ENCODE peak calls at places on chromosome 2, in four cellular contexts. H is AG09309, O is choroid plexus epithelial cell, I is heart left ventricle. Y is an unnamed sample.

GRCh38 chr2:232979871-232980461 is 33.1 kb downstream of the NGEF start:
- DNase-seq in H (peak), O (peak), I (no peak), Y (peak)

GRCh38 chr2:39437522-39438296 is 624 bp upstream of the MAP4K3 start:
- DNase-seq in H (no peak), O (peak), I (peak), Y (peak)

GRCh38 chr2:241507430-241508239 is 749 bp downstream of the STK25 start:
- DNase-seq in H (no peak), O (peak), I (peak), Y (peak)

GRCh38 chr2:176514276-176514675 is 245.0 kb downstream of the MTX2 start:
- DNase-seq in H (no peak), O (no peak), I (no peak), Y (no peak)

GRCh38 chr2:133598769-133599168 is 30.5 kb upstream of the NCKAP5 start:
- DNase-seq in H (no peak), O (no peak), I (no peak), Y (no peak)

GRCh38 chr2:105417789-105418475 is 19.1 kb upstream of the FHL2 start:
- DNase-seq in H (no peak), O (peak), I (no peak), Y (peak)

GRCh38 chr2:188788621-188789020 is 185.6 kb upstream of the COL3A1 start:
- DNase-seq in H (no peak), O (peak), I (no peak), Y (peak)

GRCh38 chr2:226556050-226556449 is 243.6 kb downstream of the IRS1 start:
- DNase-seq in H (no peak), O (no peak), I (no peak), Y (no peak)

GRCh38 chr2:109378682-109379081 is 235.1 kb downstream of the SEPTIN10 start:
- DNase-seq in H (no peak), O (no peak), I (no peak), Y (no peak)

GRCh38 chr2:64023485-64024258 is 4.4 kb upstream of the VPS54 start:
- DNase-seq in H (no peak), O (no peak), I (no peak), Y (peak)

GRCh38 chr2:169221745-169222369 is 140.5 kb downstream of the LRP2 start:
- DNase-seq in H (no peak), O (peak), I (no peak), Y (no peak)
- TF ChIP-seq CTCF in H (peak), O (peak), I (peak), Y (peak)

GRCh38 chr2:216619411-216620393 is 13.5 kb upstream of the IGFBP2 start:
- DNase-seq in H (no peak), O (peak), I (no peak), Y (peak)
- H3K4me3 ChIP-seq in H (no peak), O (no peak), I (no peak), Y (no peak)

DNA sequence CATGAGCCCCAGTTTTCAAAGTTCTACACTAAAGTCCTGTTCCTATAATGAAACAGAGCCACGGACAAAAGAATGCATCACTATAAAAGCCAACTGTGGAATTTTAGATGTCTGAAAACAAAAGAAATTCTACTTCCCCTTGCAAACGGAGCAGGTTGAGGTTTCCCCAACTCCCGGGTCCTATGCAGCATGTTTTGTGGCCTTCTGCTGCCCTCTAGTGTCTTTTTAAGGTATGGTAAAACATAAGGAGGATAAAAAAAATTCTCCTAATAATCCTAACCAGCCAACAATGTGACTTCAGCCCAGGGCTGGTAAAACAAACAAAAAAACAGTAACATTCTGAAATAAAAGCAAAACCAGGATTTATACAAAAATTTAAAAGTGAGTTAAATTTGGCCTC is 539.5 kb downstream of the NRXN1 start:
- DNase-seq in H (peak), O (peak), I (no peak), Y (peak)
- TF ChIP-seq CTCF in H (peak), O (peak), I (peak), Y (peak)

DNA sequence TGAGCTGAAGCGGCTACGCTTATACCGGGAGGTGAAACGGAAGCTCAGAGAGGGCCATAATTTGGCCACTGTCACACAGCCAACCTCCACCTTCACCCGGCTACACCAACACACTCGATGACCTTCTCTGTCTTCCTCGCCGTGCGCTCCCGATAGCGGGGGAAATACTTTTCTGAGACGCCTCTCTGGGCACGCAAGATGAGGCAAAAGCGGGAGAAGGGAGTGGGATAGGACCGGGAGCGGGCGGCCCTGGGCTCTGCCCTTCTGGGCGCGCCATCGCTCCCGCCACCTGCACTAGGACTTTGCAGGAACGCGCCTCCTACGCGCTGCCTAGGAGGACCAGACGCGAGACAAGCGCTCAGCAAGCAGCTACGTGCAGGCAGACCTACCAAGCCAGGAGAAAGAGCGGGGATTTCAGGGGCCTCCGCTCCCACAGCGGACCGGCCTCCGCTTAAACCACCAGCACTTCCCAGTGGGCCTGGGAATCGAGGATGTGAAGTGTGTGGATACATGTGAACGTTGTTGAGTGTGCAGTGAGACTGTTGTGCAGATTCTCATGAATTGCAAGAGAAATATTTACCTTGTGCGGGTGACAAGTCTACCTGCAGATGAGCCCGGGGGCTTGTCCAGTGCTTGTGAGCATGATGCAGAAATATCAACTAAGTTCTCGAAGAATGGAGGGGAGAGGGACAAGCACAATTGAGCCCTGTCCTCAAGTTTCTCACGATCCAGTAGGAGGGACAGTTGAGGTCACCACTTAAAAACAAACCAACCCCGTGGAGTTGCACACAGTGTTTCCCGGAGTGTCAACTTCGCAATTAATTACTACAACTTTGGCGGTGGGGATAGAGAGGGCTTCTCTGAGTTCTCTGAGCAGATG is 11.5 kb downstream of the SIX3 start:
- DNase-seq in H (no peak), O (no peak), I (no peak), Y (no peak)
- H3K4me3 ChIP-seq in H (peak), O (peak), I (peak), Y (peak)

Y was measured in fibroblast of villous mesenchyme.